ENCODE peak calls at places on chromosomes 2 and 18, in eight cellular contexts. One of them, this sample, is unnamed.

GRCh38 chr2:238684362-238685326 is 163.2 kb upstream of the TWIST2 start:
- DNase-seq in CD4-positive, alpha-beta T cell: no peak
- DNase-seq in activated T-cell treated with anti-CD3 and anti-CD28 coated beads for 1 hour: no peak
- DNase-seq in H54: peak
- DNase-seq in GM23248: peak
- DNase-seq in Ammon's horn: peak
- DNase-seq in SIG-M5: no peak
- DNase-seq in NCI-H524: no peak
- DNase-seq in this sample: no peak

GRCh38 chr2:109376115-109376514 is 237.7 kb downstream of the SEPTIN10 start:
- DNase-seq in CD4-positive, alpha-beta T cell: no peak
- DNase-seq in activated T-cell treated with anti-CD3 and anti-CD28 coated beads for 1 hour: no peak
- DNase-seq in H54: no peak
- DNase-seq in GM23248: peak
- DNase-seq in Ammon's horn: peak
- DNase-seq in SIG-M5: no peak
- DNase-seq in NCI-H524: no peak
- DNase-seq in this sample: no peak

GRCh38 chr18:12911025-12911927 is 27.2 kb upstream of the PTPN2 start:
- DNase-seq in CD4-positive, alpha-beta T cell: no peak
- DNase-seq in activated T-cell treated with anti-CD3 and anti-CD28 coated beads for 1 hour: peak
- DNase-seq in H54: no peak
- DNase-seq in GM23248: peak
- DNase-seq in Ammon's horn: no peak
- DNase-seq in SIG-M5: no peak
- DNase-seq in NCI-H524: no peak
- DNase-seq in this sample: no peak

GRCh38 chr2:197076652-197077051 is 150.1 kb upstream of the PGAP1 start:
- DNase-seq in CD4-positive, alpha-beta T cell: no peak
- DNase-seq in activated T-cell treated with anti-CD3 and anti-CD28 coated beads for 1 hour: no peak
- DNase-seq in H54: no peak
- DNase-seq in GM23248: no peak
- DNase-seq in Ammon's horn: no peak
- DNase-seq in SIG-M5: no peak
- DNase-seq in NCI-H524: no peak
- DNase-seq in this sample: no peak

GRCh38 chr2:176729706-176730569 is 460.7 kb downstream of the MTX2 start:
- DNase-seq in CD4-positive, alpha-beta T cell: no peak
- DNase-seq in activated T-cell treated with anti-CD3 and anti-CD28 coated beads for 1 hour: no peak
- DNase-seq in H54: no peak
- DNase-seq in GM23248: peak
- DNase-seq in Ammon's horn: peak
- DNase-seq in SIG-M5: no peak
- DNase-seq in NCI-H524: no peak
- DNase-seq in this sample: no peak

GRCh38 chr2:29219374-29219773 is 104.2 kb downstream of the CLIP4 start:
- DNase-seq in CD4-positive, alpha-beta T cell: no peak
- DNase-seq in activated T-cell treated with anti-CD3 and anti-CD28 coated beads for 1 hour: no peak
- DNase-seq in H54: no peak
- DNase-seq in GM23248: no peak
- DNase-seq in Ammon's horn: no peak
- DNase-seq in SIG-M5: no peak
- DNase-seq in NCI-H524: no peak
- DNase-seq in this sample: no peak

GRCh38 chr2:40886100-40886499 is 434.2 kb upstream of the SLC8A1 start:
- DNase-seq in CD4-positive, alpha-beta T cell: no peak
- DNase-seq in activated T-cell treated with anti-CD3 and anti-CD28 coated beads for 1 hour: no peak
- DNase-seq in H54: no peak
- DNase-seq in GM23248: no peak
- DNase-seq in Ammon's horn: no peak
- DNase-seq in SIG-M5: no peak
- DNase-seq in NCI-H524: no peak
- DNase-seq in this sample: no peak

GRCh38 chr2:47179325-47179724 is 24.2 kb upstream of the STPG4 start:
- DNase-seq in CD4-positive, alpha-beta T cell: no peak
- DNase-seq in activated T-cell treated with anti-CD3 and anti-CD28 coated beads for 1 hour: no peak
- DNase-seq in H54: no peak
- DNase-seq in GM23248: no peak
- DNase-seq in Ammon's horn: no peak
- DNase-seq in SIG-M5: no peak
- DNase-seq in NCI-H524: no peak
- DNase-seq in this sample: no peak

GRCh38 chr2:201891676-201892075 is 85.3 kb downstream of the CDK15 start:
- DNase-seq in CD4-positive, alpha-beta T cell: no peak
- DNase-seq in activated T-cell treated with anti-CD3 and anti-CD28 coated beads for 1 hour: no peak
- DNase-seq in H54: no peak
- DNase-seq in GM23248: no peak
- DNase-seq in Ammon's horn: no peak
- DNase-seq in SIG-M5: no peak
- DNase-seq in NCI-H524: no peak
- DNase-seq in this sample: no peak

GRCh38 chr18:9419956-9420631 is 55.2 kb upstream of the RALBP1 start:
- DNase-seq in CD4-positive, alpha-beta T cell: no peak
- DNase-seq in activated T-cell treated with anti-CD3 and anti-CD28 coated beads for 1 hour: no peak
- DNase-seq in H54: no peak
- DNase-seq in GM23248: peak
- DNase-seq in Ammon's horn: no peak
- DNase-seq in SIG-M5: no peak
- DNase-seq in NCI-H524: no peak
- DNase-seq in this sample: no peak

GRCh38 chr2:53182609-53183008 is 585.0 kb upstream of the CHAC2 start:
- DNase-seq in CD4-positive, alpha-beta T cell: no peak
- DNase-seq in activated T-cell treated with anti-CD3 and anti-CD28 coated beads for 1 hour: no peak
- DNase-seq in H54: no peak
- DNase-seq in GM23248: no peak
- DNase-seq in Ammon's horn: no peak
- DNase-seq in SIG-M5: no peak
- DNase-seq in NCI-H524: no peak
- DNase-seq in this sample: no peak

GRCh38 chr2:190802133-190802532 is 78.5 kb upstream of the GLS start:
- DNase-seq in CD4-positive, alpha-beta T cell: no peak
- DNase-seq in activated T-cell treated with anti-CD3 and anti-CD28 coated beads for 1 hour: no peak
- DNase-seq in H54: no peak
- DNase-seq in GM23248: no peak
- DNase-seq in Ammon's horn: no peak
- DNase-seq in SIG-M5: no peak
- DNase-seq in NCI-H524: no peak
- DNase-seq in this sample: no peak

GRCh38 chr2:120108749-120109148 is 95.9 kb downstream of the EPB41L5 start:
- DNase-seq in CD4-positive, alpha-beta T cell: no peak
- DNase-seq in activated T-cell treated with anti-CD3 and anti-CD28 coated beads for 1 hour: no peak
- DNase-seq in H54: no peak
- DNase-seq in GM23248: peak
- DNase-seq in Ammon's horn: no peak
- DNase-seq in SIG-M5: no peak
- DNase-seq in NCI-H524: no peak
- DNase-seq in this sample: no peak

GRCh38 chr2:137969418-137969765 is 5.1 kb downstream of the HNMT start:
- DNase-seq in CD4-positive, alpha-beta T cell: no peak
- DNase-seq in activated T-cell treated with anti-CD3 and anti-CD28 coated beads for 1 hour: no peak
- DNase-seq in H54: peak
- DNase-seq in GM23248: peak
- DNase-seq in Ammon's horn: peak
- DNase-seq in SIG-M5: peak
- DNase-seq in NCI-H524: peak
- DNase-seq in this sample: no peak

GRCh38 chr2:176643711-176644110 is 374.5 kb downstream of the MTX2 start:
- DNase-seq in CD4-positive, alpha-beta T cell: no peak
- DNase-seq in activated T-cell treated with anti-CD3 and anti-CD28 coated beads for 1 hour: no peak
- DNase-seq in H54: peak
- DNase-seq in GM23248: no peak
- DNase-seq in Ammon's horn: no peak
- DNase-seq in SIG-M5: no peak
- DNase-seq in NCI-H524: no peak
- DNase-seq in this sample: no peak

GRCh38 chr18:48446582-48447225 is 37.5 kb upstream of the ZBTB7C start:
- DNase-seq in CD4-positive, alpha-beta T cell: peak
- DNase-seq in activated T-cell treated with anti-CD3 and anti-CD28 coated beads for 1 hour: peak
- DNase-seq in H54: peak
- DNase-seq in GM23248: peak
- DNase-seq in Ammon's horn: peak
- DNase-seq in SIG-M5: peak
- DNase-seq in NCI-H524: peak
- DNase-seq in this sample: peak

GRCh38 chr18:28045176-28045810 is 131.6 kb downstream of the CDH2 start:
- DNase-seq in CD4-positive, alpha-beta T cell: no peak
- DNase-seq in activated T-cell treated with anti-CD3 and anti-CD28 coated beads for 1 hour: no peak
- DNase-seq in H54: no peak
- DNase-seq in GM23248: peak
- DNase-seq in Ammon's horn: peak
- DNase-seq in SIG-M5: no peak
- DNase-seq in NCI-H524: no peak
- DNase-seq in this sample: no peak

GRCh38 chr2:12766421-12766879 is 49.7 kb downstream of the TRIB2 start:
- DNase-seq in CD4-positive, alpha-beta T cell: no peak
- DNase-seq in activated T-cell treated with anti-CD3 and anti-CD28 coated beads for 1 hour: no peak
- DNase-seq in H54: no peak
- DNase-seq in GM23248: peak
- DNase-seq in Ammon's horn: peak
- DNase-seq in SIG-M5: no peak
- DNase-seq in NCI-H524: no peak
- DNase-seq in this sample: no peak

GRCh38 chr2:47782557-47783490 is at the start of gene MSH6:
- DNase-seq in CD4-positive, alpha-beta T cell: peak
- DNase-seq in activated T-cell treated with anti-CD3 and anti-CD28 coated beads for 1 hour: peak
- DNase-seq in H54: peak
- DNase-seq in GM23248: peak
- DNase-seq in Ammon's horn: peak
- DNase-seq in SIG-M5: peak
- DNase-seq in NCI-H524: peak
- DNase-seq in this sample: peak

GRCh38 chr2:197256771-197257170 is 53.8 kb downstream of the ANKRD44 start:
- DNase-seq in CD4-positive, alpha-beta T cell: no peak
- DNase-seq in activated T-cell treated with anti-CD3 and anti-CD28 coated beads for 1 hour: no peak
- DNase-seq in H54: no peak
- DNase-seq in GM23248: no peak
- DNase-seq in Ammon's horn: no peak
- DNase-seq in SIG-M5: no peak
- DNase-seq in NCI-H524: no peak
- DNase-seq in this sample: no peak

GRCh38 chr2:29405707-29406106 is 290.5 kb downstream of the CLIP4 start:
- DNase-seq in CD4-positive, alpha-beta T cell: no peak
- DNase-seq in activated T-cell treated with anti-CD3 and anti-CD28 coated beads for 1 hour: no peak
- DNase-seq in H54: no peak
- DNase-seq in GM23248: peak
- DNase-seq in Ammon's horn: no peak
- DNase-seq in SIG-M5: no peak
- DNase-seq in NCI-H524: no peak
- DNase-seq in this sample: no peak

GRCh38 chr18:66560092-66560491 is 43.8 kb downstream of the CDH19 start:
- DNase-seq in CD4-positive, alpha-beta T cell: no peak
- DNase-seq in activated T-cell treated with anti-CD3 and anti-CD28 coated beads for 1 hour: no peak
- DNase-seq in H54: no peak
- DNase-seq in GM23248: peak
- DNase-seq in Ammon's horn: peak
- DNase-seq in SIG-M5: no peak
- DNase-seq in NCI-H524: no peak
- DNase-seq in this sample: peak

GRCh38 chr2:226985227-226985946 is 149.5 kb downstream of the RHBDD1 start:
- DNase-seq in CD4-positive, alpha-beta T cell: no peak
- DNase-seq in activated T-cell treated with anti-CD3 and anti-CD28 coated beads for 1 hour: no peak
- DNase-seq in H54: peak
- DNase-seq in GM23248: peak
- DNase-seq in Ammon's horn: peak
- DNase-seq in SIG-M5: no peak
- DNase-seq in NCI-H524: peak
- DNase-seq in this sample: peak

GRCh38 chr2:190786404-190787166 is 94.0 kb upstream of the GLS start:
- DNase-seq in CD4-positive, alpha-beta T cell: no peak
- DNase-seq in activated T-cell treated with anti-CD3 and anti-CD28 coated beads for 1 hour: no peak
- DNase-seq in H54: no peak
- DNase-seq in GM23248: no peak
- DNase-seq in Ammon's horn: no peak
- DNase-seq in SIG-M5: no peak
- DNase-seq in NCI-H524: no peak
- DNase-seq in this sample: no peak

GRCh38 chr2:84946204-84947009 is 24.6 kb upstream of the KCMF1 start:
- DNase-seq in CD4-positive, alpha-beta T cell: peak
- DNase-seq in activated T-cell treated with anti-CD3 and anti-CD28 coated beads for 1 hour: peak
- DNase-seq in H54: peak
- DNase-seq in GM23248: peak
- DNase-seq in Ammon's horn: no peak
- DNase-seq in SIG-M5: peak
- DNase-seq in NCI-H524: no peak
- DNase-seq in this sample: no peak

GRCh38 chr2:47531378-47532042 is 128.6 kb downstream of the MSH2 start:
- DNase-seq in CD4-positive, alpha-beta T cell: no peak
- DNase-seq in activated T-cell treated with anti-CD3 and anti-CD28 coated beads for 1 hour: no peak
- DNase-seq in H54: no peak
- DNase-seq in GM23248: no peak
- DNase-seq in Ammon's horn: no peak
- DNase-seq in SIG-M5: no peak
- DNase-seq in NCI-H524: no peak
- DNase-seq in this sample: no peak

GRCh38 chr2:221309888-221310287 is 262.2 kb downstream of the EPHA4 start:
- DNase-seq in CD4-positive, alpha-beta T cell: no peak
- DNase-seq in activated T-cell treated with anti-CD3 and anti-CD28 coated beads for 1 hour: no peak
- DNase-seq in H54: no peak
- DNase-seq in GM23248: no peak
- DNase-seq in Ammon's horn: no peak
- DNase-seq in SIG-M5: no peak
- DNase-seq in NCI-H524: peak
- DNase-seq in this sample: no peak

GRCh38 chr2:97728091-97728596 is 14.8 kb downstream of the ZAP70 start:
- DNase-seq in CD4-positive, alpha-beta T cell: no peak
- DNase-seq in activated T-cell treated with anti-CD3 and anti-CD28 coated beads for 1 hour: no peak
- DNase-seq in H54: peak
- DNase-seq in GM23248: peak
- DNase-seq in Ammon's horn: no peak
- DNase-seq in SIG-M5: no peak
- DNase-seq in NCI-H524: no peak
- DNase-seq in this sample: no peak

GRCh38 chr2:200525882-200526651 is at the start of gene SGO2:
- DNase-seq in CD4-positive, alpha-beta T cell: peak
- DNase-seq in activated T-cell treated with anti-CD3 and anti-CD28 coated beads for 1 hour: peak
- DNase-seq in H54: peak
- DNase-seq in GM23248: peak
- DNase-seq in Ammon's horn: peak
- DNase-seq in SIG-M5: peak
- DNase-seq in NCI-H524: peak
- DNase-seq in this sample: peak

GRCh38 chr2:162925595-162925994 is 87.0 kb upstream of the KCNH7 start:
- DNase-seq in CD4-positive, alpha-beta T cell: no peak
- DNase-seq in activated T-cell treated with anti-CD3 and anti-CD28 coated beads for 1 hour: no peak
- DNase-seq in H54: no peak
- DNase-seq in GM23248: no peak
- DNase-seq in Ammon's horn: no peak
- DNase-seq in SIG-M5: no peak
- DNase-seq in NCI-H524: no peak
- DNase-seq in this sample: no peak

GRCh38 chr18:21703241-21703820 is 1.2 kb downstream of the ABHD3 start:
- DNase-seq in CD4-positive, alpha-beta T cell: peak
- DNase-seq in activated T-cell treated with anti-CD3 and anti-CD28 coated beads for 1 hour: no peak
- DNase-seq in H54: no peak
- DNase-seq in GM23248: no peak
- DNase-seq in Ammon's horn: no peak
- DNase-seq in SIG-M5: no peak
- DNase-seq in NCI-H524: no peak
- DNase-seq in this sample: no peak

GRCh38 chr2:30398488-30398887 is 48.6 kb upstream of the LCLAT1 start:
- DNase-seq in CD4-positive, alpha-beta T cell: no peak
- DNase-seq in activated T-cell treated with anti-CD3 and anti-CD28 coated beads for 1 hour: no peak
- DNase-seq in H54: no peak
- DNase-seq in GM23248: peak
- DNase-seq in Ammon's horn: no peak
- DNase-seq in SIG-M5: peak
- DNase-seq in NCI-H524: no peak
- DNase-seq in this sample: no peak

GRCh38 chr18:11398625-11399024 is 210.8 kb upstream of the SLC35G4 start:
- DNase-seq in CD4-positive, alpha-beta T cell: no peak
- DNase-seq in activated T-cell treated with anti-CD3 and anti-CD28 coated beads for 1 hour: no peak
- DNase-seq in H54: no peak
- DNase-seq in GM23248: peak
- DNase-seq in Ammon's horn: no peak
- DNase-seq in SIG-M5: no peak
- DNase-seq in NCI-H524: no peak
- DNase-seq in this sample: no peak

GRCh38 chr2:60569680-60570111 is 16.2 kb upstream of the BCL11A start:
- DNase-seq in CD4-positive, alpha-beta T cell: no peak
- DNase-seq in activated T-cell treated with anti-CD3 and anti-CD28 coated beads for 1 hour: no peak
- DNase-seq in H54: no peak
- DNase-seq in GM23248: peak
- DNase-seq in Ammon's horn: no peak
- DNase-seq in SIG-M5: no peak
- DNase-seq in NCI-H524: peak
- DNase-seq in this sample: no peak

This sample was measured in putamen.